ENCODE peak calls at places on chromosome X, in eight cellular contexts. One of them, this sample, is unnamed.

GRCh38 chrX:51334276-51334675 is 1.7 kb downstream of the NUDT10 start:
- DNase-seq in osteoblast: no peak
- DNase-seq in dorsolateral prefrontal cortex: no peak
- DNase-seq in GM23248: no peak
- DNase-seq in right lobe of liver: no peak
- DNase-seq in H9: no peak
- DNase-seq in HCT116: no peak
- DNase-seq in pancreas: no peak
- DNase-seq in this sample: no peak

GRCh38 chrX:53280703-53281320 is 572 bp downstream of the IQSEC2 start:
- DNase-seq in H9: no peak
- DNase-seq in GM23248: peak; percentile 74
- DNase-seq in pancreas: no peak
- DNase-seq in right lobe of liver: no peak
- DNase-seq in HCT116: no peak
- DNase-seq in dorsolateral prefrontal cortex: no peak
- DNase-seq in osteoblast: peak; percentile 92
- DNase-seq in this sample: peak; percentile 35

GRCh38 chrX:1448793-1449580 is 3.7 kb downstream of the ASMTL start:
- DNase-seq in dorsolateral prefrontal cortex: peak; percentile 12
- DNase-seq in osteoblast: peak; percentile 36
- DNase-seq in HCT116: no peak
- DNase-seq in H9: peak; percentile 20
- DNase-seq in pancreas: no peak
- DNase-seq in right lobe of liver: peak; percentile 37
- DNase-seq in GM23248: no peak
- DNase-seq in this sample: no peak

GRCh38 chrX:150226223-150226965 is 136.7 kb upstream of the MAMLD1 start:
- DNase-seq in HCT116: no peak
- DNase-seq in osteoblast: no peak
- DNase-seq in GM23248: no peak
- DNase-seq in right lobe of liver: no peak
- DNase-seq in pancreas: no peak
- DNase-seq in H9: no peak
- DNase-seq in dorsolateral prefrontal cortex: no peak
- DNase-seq in this sample: no peak

GRCh38 chrX:3962511-3963350 is 249.3 kb upstream of the PRKX start:
- DNase-seq in osteoblast: no peak
- DNase-seq in HCT116: no peak
- DNase-seq in right lobe of liver: no peak
- DNase-seq in pancreas: no peak
- DNase-seq in H9: peak; percentile 42
- DNase-seq in GM23248: peak; percentile 26
- DNase-seq in dorsolateral prefrontal cortex: no peak
- DNase-seq in this sample: peak; percentile 16

GRCh38 chrX:139932077-139932900 is 564 bp downstream of the ATP11C start:
- DNase-seq in GM23248: peak; percentile 72
- DNase-seq in dorsolateral prefrontal cortex: no peak
- DNase-seq in H9: no peak
- DNase-seq in HCT116: no peak
- DNase-seq in right lobe of liver: peak; percentile 67
- DNase-seq in pancreas: peak; percentile 78
- DNase-seq in osteoblast: peak; percentile 86
- DNase-seq in this sample: peak; percentile 26

GRCh38 chrX:76893930-76894329 is 466.4 kb downstream of the MAGEE1 start:
- DNase-seq in GM23248: peak; percentile 0
- DNase-seq in osteoblast: no peak
- DNase-seq in HCT116: no peak
- DNase-seq in pancreas: no peak
- DNase-seq in H9: no peak
- DNase-seq in dorsolateral prefrontal cortex: no peak
- DNase-seq in right lobe of liver: no peak
- DNase-seq in this sample: no peak

GRCh38 chrX:642436-643210 is 12.0 kb downstream of the SHOX start:
- DNase-seq in GM23248: no peak
- DNase-seq in H9: no peak
- DNase-seq in dorsolateral prefrontal cortex: peak; percentile 14
- DNase-seq in pancreas: no peak
- DNase-seq in right lobe of liver: peak; percentile 35
- DNase-seq in osteoblast: peak; percentile 41
- DNase-seq in HCT116: no peak
- DNase-seq in this sample: no peak

GRCh38 chrX:123964155-123964554 is 2.6 kb downstream of the STAG2 start:
- DNase-seq in right lobe of liver: no peak
- DNase-seq in osteoblast: no peak
- DNase-seq in pancreas: no peak
- DNase-seq in dorsolateral prefrontal cortex: no peak
- DNase-seq in HCT116: no peak
- DNase-seq in GM23248: peak; percentile 61
- DNase-seq in H9: no peak
- DNase-seq in this sample: peak; percentile 43

GRCh38 chrX:82666355-82666754 is 841.7 kb upstream of the POU3F4 start:
- DNase-seq in dorsolateral prefrontal cortex: no peak
- DNase-seq in GM23248: no peak
- DNase-seq in HCT116: no peak
- DNase-seq in osteoblast: no peak
- DNase-seq in pancreas: no peak
- DNase-seq in right lobe of liver: no peak
- DNase-seq in H9: no peak
- DNase-seq in this sample: no peak

GRCh38 chrX:30895331-30895730 is 6.3 kb upstream of the TAB3 start:
- DNase-seq in pancreas: no peak
- DNase-seq in GM23248: no peak
- DNase-seq in right lobe of liver: no peak
- DNase-seq in H9: no peak
- DNase-seq in osteoblast: no peak
- DNase-seq in HCT116: no peak
- DNase-seq in dorsolateral prefrontal cortex: no peak
- DNase-seq in this sample: no peak
- H3K27ac ChIP-seq in pancreas: no peak overlapping the region
- H3K27ac ChIP-seq in GM23248: no peak overlapping the region
- H3K27ac ChIP-seq in right lobe of liver: no peak overlapping the region
- H3K27ac ChIP-seq in H9: no peak overlapping the region
- H3K27ac ChIP-seq in osteoblast: no peak overlapping the region
- H3K27ac ChIP-seq in HCT116: no peak overlapping the region
- H3K27ac ChIP-seq in dorsolateral prefrontal cortex: no peak overlapping the region
- H3K27ac ChIP-seq in this sample: no peak overlapping the region

GRCh38 chrX:133924548-133924947 is 60.8 kb downstream of the GPC3 start:
- DNase-seq in right lobe of liver: no peak
- DNase-seq in dorsolateral prefrontal cortex: no peak
- DNase-seq in HCT116: no peak
- DNase-seq in osteoblast: no peak
- DNase-seq in pancreas: no peak
- DNase-seq in GM23248: no peak
- DNase-seq in H9: no peak
- DNase-seq in this sample: no peak

GRCh38 chrX:133921764-133922389 is 63.5 kb downstream of the GPC3 start:
- DNase-seq in right lobe of liver: peak; percentile 57
- DNase-seq in pancreas: peak; percentile 78
- DNase-seq in HCT116: peak; percentile 50
- DNase-seq in H9: peak; percentile 81
- DNase-seq in osteoblast: no peak
- DNase-seq in GM23248: peak; percentile 26
- DNase-seq in dorsolateral prefrontal cortex: no peak
- DNase-seq in this sample: peak; percentile 5

GRCh38 chrX:133923548-133923947 is 61.8 kb downstream of the GPC3 start:
- DNase-seq in H9: no peak
- DNase-seq in pancreas: no peak
- DNase-seq in dorsolateral prefrontal cortex: no peak
- DNase-seq in GM23248: no peak
- DNase-seq in osteoblast: no peak
- DNase-seq in HCT116: no peak
- DNase-seq in right lobe of liver: no peak
- DNase-seq in this sample: no peak

GRCh38 chrX:133922390-133922772 is 63.0 kb downstream of the GPC3 start:
- DNase-seq in osteoblast: no peak
- DNase-seq in pancreas: no peak
- DNase-seq in HCT116: no peak
- DNase-seq in right lobe of liver: no peak
- DNase-seq in H9: no peak
- DNase-seq in dorsolateral prefrontal cortex: no peak
- DNase-seq in GM23248: no peak
- DNase-seq in this sample: no peak

DNA sequence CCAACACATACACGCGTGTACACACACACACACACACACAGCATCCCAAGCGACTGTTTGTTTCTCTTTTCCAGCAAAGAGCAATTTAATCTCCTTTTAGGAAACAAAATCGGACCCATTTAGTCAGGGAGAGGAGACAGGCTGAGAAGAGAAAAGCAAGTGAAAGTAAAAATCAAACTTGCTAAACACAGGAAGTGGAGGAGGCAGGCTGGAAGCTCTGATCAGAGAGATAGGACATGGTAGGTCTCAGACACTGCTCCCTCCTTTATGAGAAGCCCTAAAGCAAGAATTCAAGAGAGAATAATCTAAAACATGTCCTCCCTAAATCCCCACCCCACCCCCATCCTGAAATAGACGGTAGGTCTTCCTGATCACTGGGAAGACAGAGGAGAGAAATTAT is 62.3 kb downstream of the GPC3 start:
- DNase-seq in right lobe of liver: no peak
- DNase-seq in osteoblast: no peak
- DNase-seq in dorsolateral prefrontal cortex: no peak
- DNase-seq in GM23248: peak; percentile 0
- DNase-seq in pancreas: no peak
- DNase-seq in HCT116: no peak
- DNase-seq in H9: no peak
- DNase-seq in this sample: no peak
- H3K27ac ChIP-seq in right lobe of liver: no peak overlapping the region
- H3K27ac ChIP-seq in osteoblast: no peak overlapping the region
- H3K27ac ChIP-seq in dorsolateral prefrontal cortex: no peak overlapping the region
- H3K27ac ChIP-seq in GM23248: no peak overlapping the region
- H3K27ac ChIP-seq in pancreas: no peak overlapping the region
- H3K27ac ChIP-seq in HCT116: no peak overlapping the region
- H3K27ac ChIP-seq in H9: no peak overlapping the region
- H3K27ac ChIP-seq in this sample: no peak overlapping the region

DNA sequence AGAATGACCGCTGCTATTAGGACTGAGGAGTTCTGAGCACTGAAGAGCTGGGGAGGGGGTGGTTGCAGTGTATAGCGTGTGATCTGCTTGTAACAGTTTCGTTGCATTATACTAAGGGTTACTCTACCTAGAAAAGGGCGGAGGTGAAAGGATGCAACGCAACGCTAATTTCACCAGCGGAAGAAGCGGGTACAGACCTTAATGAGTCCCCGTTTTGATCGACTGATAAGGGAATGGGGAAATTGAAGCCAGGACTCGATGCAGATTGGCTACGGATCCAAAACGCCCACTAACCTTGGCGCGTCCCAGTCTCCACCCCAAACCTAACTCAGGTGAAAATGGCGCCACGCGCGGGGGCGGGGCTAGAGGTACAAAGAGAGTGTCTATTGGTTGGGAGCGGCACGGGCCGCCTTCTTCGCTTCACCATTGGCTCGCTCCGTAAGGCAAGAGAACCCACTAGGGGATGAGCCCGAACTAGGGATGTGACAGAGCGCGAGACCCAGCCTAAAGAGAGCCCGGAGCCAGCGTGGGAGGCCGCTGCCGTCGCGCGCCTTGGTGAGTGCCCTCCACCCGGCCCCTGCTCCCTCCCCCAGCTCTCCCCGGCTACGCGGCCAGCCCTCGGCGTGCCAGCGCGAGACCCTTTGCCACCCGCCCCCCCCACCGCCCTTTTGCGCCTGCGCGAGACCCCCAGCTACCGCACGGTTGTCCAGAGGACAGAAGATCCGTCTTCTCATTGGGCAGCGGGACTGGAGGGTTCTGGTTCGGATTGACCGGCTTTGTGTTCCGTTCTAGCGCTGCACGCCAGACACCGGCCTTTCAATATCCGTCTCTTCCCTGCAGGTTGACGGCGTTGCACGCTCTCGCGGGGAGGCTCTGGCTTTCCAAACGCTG is at the start of gene EBP:
- DNase-seq in HCT116: peak; percentile 88
- DNase-seq in right lobe of liver: peak; percentile 94
- DNase-seq in osteoblast: peak; percentile 95
- DNase-seq in pancreas: peak; percentile 91
- DNase-seq in dorsolateral prefrontal cortex: peak; percentile 94
- DNase-seq in H9: peak; percentile 92
- DNase-seq in GM23248: peak; percentile 91
- DNase-seq in this sample: peak; percentile 77
- H3K27ac ChIP-seq in HCT116: peak within 1 kb of the TSS; percentile 75
- H3K27ac ChIP-seq in right lobe of liver: peak within 1 kb of the TSS; percentile 57
- H3K27ac ChIP-seq in osteoblast: peak within 1 kb of the TSS; percentile 63
- H3K27ac ChIP-seq in pancreas: peak within 1 kb of the TSS; percentile 57
- H3K27ac ChIP-seq in dorsolateral prefrontal cortex: peak within 1 kb of the TSS; percentile 66
- H3K27ac ChIP-seq in H9: peak within 1 kb of the TSS; percentile 34
- H3K27ac ChIP-seq in GM23248: no peak within 1 kb of the TSS
- H3K27ac ChIP-seq in this sample: peak within 1 kb of the TSS; percentile 47

DNA sequence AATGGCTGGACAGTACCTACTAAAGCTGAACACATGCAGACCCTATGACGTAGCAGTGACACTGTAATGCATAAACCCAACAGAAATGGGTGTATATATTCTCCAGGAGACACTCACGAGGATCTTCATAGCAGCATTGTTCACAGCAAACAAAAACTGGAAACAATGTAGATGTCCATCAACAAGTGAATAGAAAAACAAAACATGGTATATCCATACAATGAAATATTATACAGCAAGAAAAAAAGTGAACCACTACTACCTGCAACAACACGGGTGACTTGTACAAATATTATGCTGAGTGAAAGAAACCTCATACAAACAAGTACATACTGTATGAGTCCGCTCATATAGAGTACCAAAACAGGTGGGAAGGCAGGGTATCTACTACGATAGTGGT is 16.5 kb downstream of the ARHGEF6 start:
- DNase-seq in GM23248: no peak
- DNase-seq in dorsolateral prefrontal cortex: no peak
- DNase-seq in H9: no peak
- DNase-seq in osteoblast: no peak
- DNase-seq in pancreas: no peak
- DNase-seq in HCT116: no peak
- DNase-seq in right lobe of liver: no peak
- DNase-seq in this sample: no peak
- H3K27ac ChIP-seq in GM23248: no peak overlapping the region
- H3K27ac ChIP-seq in dorsolateral prefrontal cortex: no peak overlapping the region
- H3K27ac ChIP-seq in H9: no peak overlapping the region
- H3K27ac ChIP-seq in osteoblast: no peak overlapping the region
- H3K27ac ChIP-seq in pancreas: no peak overlapping the region
- H3K27ac ChIP-seq in HCT116: no peak overlapping the region
- H3K27ac ChIP-seq in right lobe of liver: no peak overlapping the region
- H3K27ac ChIP-seq in this sample: no peak overlapping the region

GRCh38 chrX:49101629-49101984 is 21.9 kb upstream of the WDR45 start:
- DNase-seq in right lobe of liver: no peak
- DNase-seq in osteoblast: peak; percentile 55
- DNase-seq in dorsolateral prefrontal cortex: no peak
- DNase-seq in HCT116: no peak
- DNase-seq in H9: peak; percentile 50
- DNase-seq in GM23248: no peak
- DNase-seq in pancreas: no peak
- DNase-seq in this sample: no peak
- H3K27ac ChIP-seq in right lobe of liver: peak overlapping the region; percentile 20
- H3K27ac ChIP-seq in osteoblast: no peak overlapping the region
- H3K27ac ChIP-seq in dorsolateral prefrontal cortex: peak overlapping the region; percentile 71
- H3K27ac ChIP-seq in HCT116: peak overlapping the region; percentile 64
- H3K27ac ChIP-seq in H9: no peak overlapping the region
- H3K27ac ChIP-seq in GM23248: no peak overlapping the region
- H3K27ac ChIP-seq in pancreas: peak overlapping the region; percentile 35
- H3K27ac ChIP-seq in this sample: no peak overlapping the region

This sample was measured in IMR-90.